ENCODE peak calls at places on chromosome 3, in seven cellular contexts. P, L, I, V, S, W and Q are unnamed samples.

GRCh38 chr3:67518196-67518595 is 136.2 kb downstream of the SUCLG2 start:
- DNase-seq in L (no peak), S (no peak), V (no peak), W (no peak), I (no peak), P (no peak), Q (no peak)

GRCh38 chr3:17623464-17623863 is 119.0 kb downstream of the TBC1D5 start:
- DNase-seq in V (no peak), L (no peak), I (no peak), S (no peak), P (no peak), W (no peak), Q (no peak)

GRCh38 chr3:27171113-27171512 is 198.1 kb downstream of the NEK10 start:
- DNase-seq in P (no peak), S (no peak), L (no peak), I (no peak), V (no peak), W (no peak), Q (no peak)

GRCh38 chr3:59978979-59979378 is 929.2 kb upstream of the CFAP20DC start:
- DNase-seq in L (no peak), V (no peak), S (no peak), P (no peak), I (no peak), W (no peak), Q (no peak)

GRCh38 chr3:112667599-112667998 is 26.7 kb upstream of the CCDC80 start:
- DNase-seq in I (no peak), V (no peak), S (no peak), P (no peak), L (no peak), W (no peak), Q (no peak)

GRCh38 chr3:49222002-49222401 is 50.6 kb downstream of the KLHDC8B start:
- DNase-seq in V (no peak), L (no peak), I (no peak), W (no peak), P (no peak), S (no peak), Q (no peak)

GRCh38 chr3:52523386-52524257 is 10.0 kb downstream of the NT5DC2 start:
- DNase-seq in I (no peak), W (peak), S (no peak), L (no peak), P (no peak), V (no peak), Q (no peak)

GRCh38 chr3:123610331-123610730 is 25.5 kb upstream of the HACD2 start:
- DNase-seq in L (no peak), I (no peak), V (no peak), P (no peak), S (no peak), W (no peak), Q (no peak)

GRCh38 chr3:69985266-69985665 is 14.3 kb upstream of the SAMMSON start:
- DNase-seq in L (no peak), V (no peak), W (no peak), I (no peak), S (no peak), P (no peak), Q (no peak)

GRCh38 chr3:13491206-13491974 is 11.3 kb downstream of the HDAC11 start:
- DNase-seq in S (no peak), I (no peak), L (no peak), W (no peak), P (no peak), V (no peak), Q (no peak)

GRCh38 chr3:69084326-69084667 is 440 bp upstream of the ARL6IP5 start:
- DNase-seq in I (peak), S (no peak), W (peak), P (peak), V (peak), L (no peak), Q (peak)

GRCh38 chr3:184663756-184664155 is 48.1 kb downstream of the MAGEF1 start:
- DNase-seq in V (no peak), W (no peak), P (peak), L (no peak), S (no peak), I (peak), Q (peak)

GRCh38 chr3:121552797-121553196 is 7.0 kb upstream of the POLQ start:
- DNase-seq in W (no peak), V (no peak), S (no peak), I (no peak), L (no peak), P (no peak), Q (no peak)

GRCh38 chr3:55571216-55571813 is 84.2 kb upstream of the WNT5A start:
- DNase-seq in V (no peak), S (no peak), P (no peak), L (no peak), I (peak), W (peak), Q (no peak)

GRCh38 chr3:24470277-24470676 is 24.4 kb downstream of the THRB start:
- DNase-seq in V (no peak), S (no peak), I (no peak), L (no peak), P (no peak), W (no peak), Q (no peak)

GRCh38 chr3:152574461-152575079 is 260.4 kb upstream of the P2RY1 start:
- DNase-seq in L (peak), S (no peak), I (peak), V (peak), W (peak), P (peak), Q (peak)

GRCh38 chr3:47108546-47108945 is 55.4 kb downstream of the SETD2 start:
- DNase-seq in I (peak), W (no peak), V (no peak), P (peak), S (no peak), L (no peak), Q (no peak)

GRCh38 chr3:39104961-39105686 is 2.3 kb downstream of the GORASP1 start:
- DNase-seq in L (no peak), V (no peak), I (no peak), S (no peak), P (no peak), W (no peak), Q (no peak)

GRCh38 chr3:167626490-167626889 is 27.3 kb downstream of the WDR49 start:
- DNase-seq in L (no peak), V (no peak), S (no peak), P (no peak), I (no peak), W (no peak), Q (no peak)

GRCh38 chr3:24446032-24446431 is 48.6 kb downstream of the THRB start:
- DNase-seq in V (no peak), W (no peak), S (no peak), I (no peak), P (no peak), L (no peak), Q (no peak)

GRCh38 chr3:13574798-13575451 is 26.0 kb downstream of the FBLN2 start:
- DNase-seq in L (no peak), P (peak), V (no peak), I (peak), S (no peak), W (peak), Q (peak)

GRCh38 chr3:42652611-42653302 is 740 bp upstream of the ZBTB47 start:
- DNase-seq in S (no peak), W (peak), L (peak), I (peak), V (peak), P (peak), Q (peak)
- H3K4me3 ChIP-seq in S (no peak), W (peak), L (peak), I (peak), V (peak), P (peak), Q (peak)

GRCh38 chr3:89171681-89172080 is 64.3 kb downstream of the EPHA3 start:
- DNase-seq in W (no peak), L (no peak), S (no peak), I (peak), P (no peak), V (no peak), Q (no peak)
- TF ChIP-seq CTCF in W (no peak), L (no peak), S (no peak), I (no peak), P (no peak), V (no peak), Q (no peak)

GRCh38 chr3:61617651-61618050 is 56.3 kb downstream of the PTPRG start:
- DNase-seq in S (no peak), V (no peak), L (no peak), W (no peak), I (no peak), P (no peak), Q (no peak)
- H3K4me3 ChIP-seq in S (no peak), V (no peak), L (no peak), W (no peak), I (no peak), P (no peak), Q (no peak)

GRCh38 chr3:35305406-35305805 is 333.9 kb upstream of the ARPP21 start:
- DNase-seq in V (no peak), S (no peak), L (no peak), I (no peak), W (no peak), P (no peak), Q (no peak)

DNA sequence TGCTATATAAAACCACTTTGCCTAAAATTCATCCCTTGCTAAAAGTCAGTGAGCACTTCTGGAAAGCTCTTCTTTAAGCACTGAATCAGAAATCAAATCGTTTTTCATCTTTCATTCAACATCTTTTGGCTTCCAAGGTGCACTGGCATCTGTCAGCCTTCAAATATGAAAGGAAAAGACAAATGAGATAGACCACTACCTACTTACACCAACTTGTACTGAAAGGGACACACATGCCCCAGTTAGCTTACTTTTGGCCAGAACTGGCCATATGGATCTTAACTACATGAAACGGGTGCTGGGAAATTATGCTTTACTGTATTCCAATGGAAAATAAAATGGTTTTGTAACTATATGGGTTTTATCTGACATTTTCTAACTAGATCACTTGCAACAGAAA is 332.0 kb upstream of the ARPP21 start:
- DNase-seq in V (no peak), S (no peak), I (no peak), W (no peak), L (no peak), P (no peak), Q (no peak)
- TF ChIP-seq CTCF in V (no peak), S (no peak), I (no peak), W (no peak), L (no peak), P (no peak), Q (no peak)

DNA sequence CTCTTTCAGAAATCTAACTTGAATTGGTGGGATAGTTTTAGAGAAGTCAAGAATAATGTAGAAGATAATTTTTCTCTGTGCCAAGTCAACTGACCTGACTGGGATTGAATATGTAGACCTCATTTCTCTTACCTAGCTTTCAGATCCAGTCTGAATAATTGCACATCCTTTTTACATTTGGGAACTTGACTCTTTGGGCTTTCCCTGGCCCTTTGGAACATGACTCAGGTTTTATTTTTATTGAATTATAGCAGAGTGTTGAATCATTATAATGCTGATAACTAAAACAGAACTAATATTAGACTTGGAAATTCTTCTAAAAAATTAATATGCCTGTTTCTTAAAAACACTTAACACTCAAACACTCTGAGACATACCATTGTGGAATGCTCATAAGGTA is 76.5 kb downstream of the PFN2 start:
- DNase-seq in V (no peak), S (no peak), L (no peak), I (peak), W (no peak), P (no peak), Q (peak)
- H3K4me3 ChIP-seq in V (no peak), S (no peak), L (no peak), I (no peak), W (no peak), P (no peak), Q (no peak)

GRCh38 chr3:128725547-128725931 is 444 bp upstream of the RAB7A start:
- DNase-seq in V (no peak), P (no peak), W (no peak), I (no peak), L (no peak), S (no peak), Q (no peak)

GRCh38 chr3:128727485-128727884 is 1.5 kb downstream of the RAB7A start:
- DNase-seq in V (no peak), L (no peak), S (no peak), I (no peak), P (no peak), W (no peak), Q (no peak)

GRCh38 chr3:128727059-128727458 is 1.1 kb downstream of the RAB7A start:
- DNase-seq in W (no peak), S (no peak), L (no peak), P (no peak), V (no peak), I (no peak), Q (no peak)

GRCh38 chr3:128726691-128727031 is 678 bp downstream of the RAB7A start:
- DNase-seq in P (peak), I (peak), L (peak), W (peak), S (peak), V (no peak), Q (peak)

DNA sequence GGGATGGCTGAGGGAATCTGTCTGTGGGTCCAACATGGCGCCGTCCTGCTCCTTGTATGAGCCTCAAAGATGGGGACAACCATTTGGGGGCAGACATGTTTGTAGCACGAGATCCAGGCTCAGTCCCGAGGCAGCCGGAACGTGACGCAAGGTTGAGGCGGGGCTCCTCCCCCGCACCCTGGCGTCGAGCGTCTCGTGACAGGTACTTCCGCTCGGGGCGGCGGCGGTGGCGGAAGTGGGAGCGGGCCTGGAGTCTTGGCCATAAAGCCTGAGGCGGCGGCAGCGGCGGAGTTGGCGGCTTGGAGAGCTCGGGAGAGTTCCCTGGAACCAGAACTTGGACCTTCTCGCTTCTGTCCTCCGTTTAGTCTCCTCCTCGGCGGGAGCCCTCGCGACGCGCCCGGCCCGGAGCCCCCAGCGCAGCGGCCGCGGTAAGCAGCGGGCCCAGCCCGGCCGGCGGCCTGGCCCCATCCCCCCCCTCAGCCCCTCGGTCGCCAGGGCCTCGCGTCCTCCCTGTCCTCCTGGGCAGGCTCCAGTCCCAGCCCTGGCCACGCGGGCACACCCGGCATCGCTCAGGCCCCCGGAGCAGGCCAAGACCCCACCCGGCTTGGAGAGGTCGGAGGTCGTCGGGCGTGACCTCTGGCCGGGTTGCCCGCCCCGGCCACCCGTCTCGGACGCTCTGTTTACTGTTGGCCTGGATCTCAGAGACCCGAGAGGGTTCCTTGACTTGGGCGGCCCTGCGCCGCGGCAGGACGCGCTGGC is at the start of gene RAB7A:
- DNase-seq in S (peak), W (peak), P (peak), I (peak), L (peak), V (peak), Q (peak)
- TF ChIP-seq CTCF in S (no peak), W (no peak), P (no peak), I (no peak), L (no peak), V (no peak), Q (no peak)

GRCh38 chr3:73624363-73625123 is at the start of gene PDZRN3:
- DNase-seq in L (peak), W (peak), I (peak), S (no peak), P (peak), V (no peak), Q (peak)
- H3K4me3 ChIP-seq in L (peak), W (peak), I (peak), S (no peak), P (peak), V (peak), Q (peak)

GRCh38 chr3:50627407-50628051 is 10.6 kb downstream of the MAPKAPK3 start:
- DNase-seq in S (no peak), L (no peak), P (peak), V (peak), W (peak), I (peak), Q (peak)
- TF ChIP-seq CTCF in S (no peak), L (no peak), P (peak), V (peak), W (peak), I (peak), Q (peak)

GRCh38 chr3:159853506-159853864 is 135.2 kb upstream of the IL12A start:
- DNase-seq in V (no peak), I (no peak), L (no peak), S (no peak), W (no peak), P (no peak), Q (no peak)

GRCh38 chr3:159852821-159853505 is 135.7 kb upstream of the IL12A start:
- DNase-seq in L (no peak), V (peak), W (peak), S (no peak), I (peak), P (peak), Q (peak)

GRCh38 chr3:159855599-159856495 is 132.8 kb upstream of the IL12A start:
- DNase-seq in I (peak), S (no peak), P (no peak), V (no peak), L (no peak), W (no peak), Q (peak)

GRCh38 chr3:159856496-159857098 is 132.0 kb upstream of the IL12A start:
- DNase-seq in P (no peak), I (no peak), W (no peak), V (no peak), L (no peak), S (no peak), Q (no peak)

GRCh38 chr3:159854500-159855124 is 134.0 kb upstream of the IL12A start:
- DNase-seq in S (no peak), W (peak), P (peak), V (peak), I (peak), L (no peak), Q (peak)
- H3K4me3 ChIP-seq in S (no peak), W (peak), P (peak), V (no peak), I (peak), L (no peak), Q (peak)

GRCh38 chr3:186268616-186269448 is 93.2 kb downstream of the DGKG start:
- DNase-seq in L (no peak), V (no peak), S (no peak), W (no peak), I (peak), P (peak), Q (no peak)
- TF ChIP-seq CTCF in L (no peak), V (peak), S (no peak), W (peak), I (peak), P (peak), Q (peak)